ENCODE peak calls at places on chromosomes 16 and 17, in six cellular contexts. Y is AG09309, N is ovary, Z is kidney epithelial cell, F is MM.1S, I is Calu3. H is an unnamed sample.
A peak's percentile ranks its signal among the peaks of the same experiment; 100 is the strongest.

GRCh38 chr16:49557070-49557446 is 183.5 kb downstream of the C16orf78 start:
- DNase-seq in Y (no peak), N (no peak), Z (no peak), F (no peak), I (no peak), H (no peak)

GRCh38 chr17:37608369-37609169 is 649 bp downstream of the SYNRG start:
- DNase-seq in Y (no peak), N (no peak), Z (no peak), F (peak; percentile 33), I (no peak), H (peak; percentile 38)

GRCh38 chr16:65697516-65697915 is 575.7 kb upstream of the CDH11 start:
- DNase-seq in Y (no peak), N (no peak), Z (no peak), F (no peak), I (no peak), H (no peak)

GRCh38 chr16:74999208-74999682 is 421 bp downstream of the ZNRF1 start:
- DNase-seq in Y (no peak), N (peak; percentile 63), Z (no peak), F (no peak), I (peak; percentile 15), H (peak; percentile 79)

GRCh38 chr17:56903560-56903959 is 10.3 kb downstream of the TRIM25 start:
- DNase-seq in Y (no peak), N (no peak), Z (no peak), F (no peak), I (no peak), H (no peak)

GRCh38 chr16:89973235-89973634 is 24.7 kb downstream of the DEF8 start:
- DNase-seq in Y (no peak), N (no peak), Z (no peak), F (no peak), I (no peak), H (no peak)

GRCh38 chr16:23788653-23789052 is 33.8 kb downstream of the CHP2 start:
- DNase-seq in Y (no peak), N (no peak), Z (no peak), F (no peak), I (no peak), H (no peak)

GRCh38 chr17:31508310-31509094 is 117.0 kb downstream of the RAB11FIP4 start:
- DNase-seq in Y (no peak), N (no peak), Z (no peak), F (peak; percentile 68), I (no peak), H (peak; percentile 73)

GRCh38 chr16:49441366-49441780 is 67.8 kb downstream of the C16orf78 start:
- DNase-seq in Y (no peak), N (peak; percentile 34), Z (no peak), F (peak; percentile 94), I (no peak), H (peak; percentile 78)

GRCh38 chr17:7794063-7794663 is 39.9 kb upstream of the KDM6B start:
- DNase-seq in Y (no peak), N (no peak), Z (no peak), F (no peak), I (no peak), H (no peak)

GRCh38 chr16:64469906-64470702 is 651.8 kb downstream of the CDH11 start:
- DNase-seq in Y (no peak), N (peak; percentile 26), Z (no peak), F (no peak), I (no peak), H (no peak)

GRCh38 chr17:48471807-48472484 is 41.9 kb upstream of the SKAP1 start:
- DNase-seq in Y (no peak), N (no peak), Z (no peak), F (no peak), I (no peak), H (no peak)

GRCh38 chr16:72890587-72890986 is 157.3 kb downstream of the ZFHX3 start:
- DNase-seq in Y (no peak), N (no peak), Z (no peak), F (no peak), I (no peak), H (no peak)

GRCh38 chr16:4790871-4791270 is 2.7 kb upstream of the SEPTIN12 start:
- DNase-seq in Y (no peak), N (no peak), Z (no peak), F (no peak), I (no peak), H (no peak)

GRCh38 chr17:78965369-78965982 is 14.2 kb downstream of the LGALS3BP start:
- DNase-seq in Y (no peak), N (peak; percentile 61), Z (no peak), F (peak; percentile 58), I (no peak), H (no peak)

GRCh38 chr16:31488630-31489564 is 6.0 kb downstream of the SLC5A2 start:
- DNase-seq in Y (no peak), N (no peak), Z (no peak), F (no peak), I (no peak), H (no peak)

GRCh38 chr17:82244413-82245140 is 15.7 kb downstream of the SLC16A3 start:
- DNase-seq in Y (no peak), N (no peak), Z (no peak), F (no peak), I (peak; percentile 46), H (peak; percentile 25)
- TF ChIP-seq CTCF in Y (peak; percentile 66), N (peak; percentile 35), Z (peak; percentile 56), F (peak; percentile 27), I (peak; percentile 62), H (no peak)

GRCh38 chr17:9611557-9611956 is 33.8 kb upstream of the USP43 start:
- DNase-seq in Y (no peak), N (no peak), Z (no peak), F (no peak), I (no peak), H (no peak)
- TF ChIP-seq CTCF in Y (no peak), N (no peak), Z (no peak), F (no peak), I (no peak), H (no peak)

GRCh38 chr17:72619976-72620650 is 472.4 kb downstream of the SLC39A11 start:
- DNase-seq in Y (no peak), N (no peak), Z (no peak), F (no peak), I (no peak), H (no peak)

GRCh38 chr17:72622661-72623433 is 469.6 kb downstream of the SLC39A11 start:
- DNase-seq in Y (no peak), N (no peak), Z (peak; percentile 73), F (no peak), I (peak; percentile 49), H (no peak)

GRCh38 chr17:72624652-72625051 is 467.8 kb downstream of the SLC39A11 start:
- DNase-seq in Y (no peak), N (no peak), Z (no peak), F (no peak), I (no peak), H (no peak)
- TF ChIP-seq CTCF in Y (peak; percentile 2), N (no peak), Z (peak; percentile 15), F (peak; percentile 12), I (no peak), H (no peak)

GRCh38 chr17:49998836-49999511 is 4.0 kb upstream of the DLX3 start:
- DNase-seq in Y (no peak), N (no peak), Z (no peak), F (no peak), I (no peak), H (peak; percentile 3)

GRCh38 chr17:49996121-49996494 is 1.1 kb upstream of the DLX3 start:
- DNase-seq in Y (no peak), N (no peak), Z (no peak), F (no peak), I (no peak), H (peak; percentile 19)

GRCh38 chr17:49996495-49997255 is 1.7 kb upstream of the DLX3 start:
- DNase-seq in Y (no peak), N (peak; percentile 64), Z (no peak), F (peak; percentile 34), I (peak; percentile 85), H (peak; percentile 82)

GRCh38 chr17:49997256-49997735 is 2.3 kb upstream of the DLX3 start:
- DNase-seq in Y (no peak), N (no peak), Z (no peak), F (no peak), I (no peak), H (peak; percentile 17)

GRCh38 chr17:49997773-49998703 is 3.0 kb upstream of the DLX3 start:
- DNase-seq in Y (peak; percentile 32), N (peak; percentile 83), Z (no peak), F (peak; percentile 82), I (peak; percentile 95), H (peak; percentile 90)
- TF ChIP-seq CTCF in Y (peak; percentile 90), N (peak; percentile 82), Z (peak; percentile 89), F (peak; percentile 97), I (peak; percentile 98), H (peak; percentile 78)

DNA sequence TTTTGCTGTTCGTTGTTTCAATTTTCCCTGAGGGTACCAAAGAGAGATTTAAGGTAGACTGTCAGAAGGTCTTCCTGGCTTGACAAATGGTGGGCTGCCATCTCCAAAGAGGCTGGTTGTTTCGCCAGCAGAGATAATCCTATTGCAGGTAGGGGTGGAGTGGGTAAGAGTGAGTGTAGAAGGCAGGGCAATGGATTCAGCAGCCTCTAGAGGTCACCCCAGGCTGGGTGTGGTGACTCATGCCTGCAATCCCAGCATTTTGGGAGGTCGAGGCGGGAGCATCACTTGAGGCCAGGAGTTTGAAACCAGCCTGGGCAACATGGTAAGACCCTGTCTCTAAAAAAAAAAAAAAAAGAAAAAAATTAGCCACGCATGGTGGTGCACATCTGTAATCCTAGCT is 34.6 kb downstream of the DCAKD start:
- DNase-seq in Y (no peak), N (no peak), Z (no peak), F (no peak), I (peak; percentile 52), H (no peak)
- TF ChIP-seq CTCF in Y (peak; percentile 28), N (no peak), Z (peak; percentile 47), F (peak; percentile 32), I (no peak), H (peak; percentile 13)

DNA sequence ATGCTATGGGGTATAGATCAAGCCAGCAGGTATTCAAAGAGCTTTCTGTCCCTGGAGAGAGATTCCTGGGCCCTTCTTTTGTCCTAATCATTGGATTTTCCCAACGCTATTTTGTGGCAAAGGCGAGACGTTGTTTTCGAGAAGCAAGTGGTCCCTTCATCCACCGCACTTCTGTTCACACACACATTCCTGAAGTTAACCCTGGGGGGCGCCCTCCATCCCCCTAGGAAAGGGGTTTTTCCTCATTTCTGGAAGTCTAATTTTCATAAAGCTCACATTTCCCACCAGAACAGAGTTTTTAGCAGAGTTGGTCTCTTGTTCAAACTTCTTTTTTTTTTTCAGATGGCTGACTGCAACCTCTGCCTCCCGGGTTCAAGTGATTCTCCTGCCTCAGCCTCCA is 11.9 kb downstream of the SCGB1C2 start:
- DNase-seq in Y (no peak), N (peak; percentile 0), Z (no peak), F (no peak), I (no peak), H (no peak)
- TF ChIP-seq CTCF in Y (peak; percentile 4), N (no peak), Z (no peak), F (no peak), I (no peak), H (no peak)

DNA sequence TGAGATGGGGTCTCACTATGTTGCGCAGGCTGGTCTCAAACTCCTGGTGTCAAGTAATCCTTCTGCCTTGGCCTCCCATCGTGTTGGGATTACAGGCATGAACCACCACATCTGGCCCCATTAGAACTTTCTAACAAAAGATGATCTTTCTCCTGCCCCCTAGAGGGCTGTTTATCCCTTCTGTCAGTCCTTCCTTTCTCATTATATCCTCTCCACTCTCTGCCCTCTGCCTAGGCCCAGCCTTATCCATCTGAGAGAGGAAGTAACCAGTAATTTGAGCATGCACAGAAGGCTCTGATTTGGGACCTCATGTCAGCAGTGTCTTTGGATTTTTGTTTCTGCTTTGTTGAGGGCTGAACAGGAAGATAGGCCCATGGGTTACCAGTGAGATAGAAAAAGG is 4.4 kb upstream of the DHX40 start:
- DNase-seq in Y (no peak), N (no peak), Z (no peak), F (peak; percentile 23), I (peak; percentile 6), H (peak; percentile 29)
- TF ChIP-seq CTCF in Y (peak; percentile 55), N (no peak), Z (peak; percentile 41), F (peak; percentile 40), I (no peak), H (no peak)

H was measured in GM20000.